ENCODE peak calls at places on chromosomes 16 and 17, in six cellular contexts. One of them, this sample, is unnamed.

GRCh38 chr16:80045944-80046660 is 445.6 kb upstream of the MAF start:
- DNase-seq in ovary: no peak
- DNase-seq in GM12878: no peak
- DNase-seq in stomach: no peak
- DNase-seq in H1: no peak
- DNase-seq in A549: no peak
- DNase-seq in this sample: no peak

GRCh38 chr17:79201536-79202227 is 127.1 kb downstream of the ENGASE start:
- DNase-seq in H1: no peak
- DNase-seq in A549: peak; percentile 22
- DNase-seq in stomach: no peak
- DNase-seq in GM12878: no peak
- DNase-seq in ovary: no peak
- DNase-seq in this sample: no peak

GRCh38 chr16:81923296-81923695 is 88.0 kb downstream of the SDR42E1 start:
- DNase-seq in GM12878: no peak
- DNase-seq in A549: no peak
- DNase-seq in ovary: no peak
- DNase-seq in H1: no peak
- DNase-seq in stomach: no peak
- DNase-seq in this sample: no peak

GRCh38 chr17:64081802-64082799 is 47.8 kb downstream of the ERN1 start:
- DNase-seq in H1: no peak
- DNase-seq in ovary: no peak
- DNase-seq in A549: peak; percentile 93
- DNase-seq in GM12878: peak; percentile 72
- DNase-seq in stomach: no peak
- DNase-seq in this sample: peak; percentile 48

GRCh38 chr16:67562526-67562917 is at the start of gene CTCF:
- DNase-seq in ovary: peak; percentile 83
- DNase-seq in H1: no peak
- DNase-seq in A549: peak; percentile 84
- DNase-seq in GM12878: no peak
- DNase-seq in stomach: peak; percentile 85
- DNase-seq in this sample: peak; percentile 96

GRCh38 chr17:1710807-1711553 is 803 bp upstream of the TLCD2 start:
- DNase-seq in ovary: no peak
- DNase-seq in stomach: no peak
- DNase-seq in A549: peak; percentile 45
- DNase-seq in GM12878: no peak
- DNase-seq in H1: peak; percentile 61
- DNase-seq in this sample: no peak

GRCh38 chr17:81713556-81714411 is 1.7 kb downstream of the SLC25A10 start:
- DNase-seq in GM12878: no peak
- DNase-seq in H1: no peak
- DNase-seq in ovary: no peak
- DNase-seq in A549: no peak
- DNase-seq in stomach: peak; percentile 74
- DNase-seq in this sample: no peak

GRCh38 chr17:15742051-15742795 is 10.1 kb downstream of the TBC1D26 start:
- DNase-seq in ovary: no peak
- DNase-seq in A549: no peak
- DNase-seq in GM12878: no peak
- DNase-seq in H1: no peak
- DNase-seq in stomach: no peak
- DNase-seq in this sample: peak; percentile 51

GRCh38 chr16:84029297-84030096 is 13.1 kb downstream of the SLC38A8 start:
- DNase-seq in A549: no peak
- DNase-seq in H1: no peak
- DNase-seq in ovary: no peak
- DNase-seq in GM12878: no peak
- DNase-seq in stomach: no peak
- DNase-seq in this sample: no peak

GRCh38 chr17:41326173-41327145 is 10.9 kb upstream of the KRTAP17-1 start:
- DNase-seq in A549: no peak
- DNase-seq in GM12878: no peak
- DNase-seq in H1: no peak
- DNase-seq in stomach: no peak
- DNase-seq in ovary: no peak
- DNase-seq in this sample: no peak

GRCh38 chr16:8588703-8589292 is 1.5 kb downstream of the TMEM114 start:
- DNase-seq in GM12878: no peak
- DNase-seq in A549: no peak
- DNase-seq in H1: peak; percentile 61
- DNase-seq in ovary: no peak
- DNase-seq in stomach: no peak
- DNase-seq in this sample: peak; percentile 38

GRCh38 chr16:30179195-30179594 is 4.2 kb upstream of the CORO1A start:
- DNase-seq in A549: no peak
- DNase-seq in ovary: no peak
- DNase-seq in H1: no peak
- DNase-seq in GM12878: no peak
- DNase-seq in stomach: no peak
- DNase-seq in this sample: no peak

GRCh38 chr16:89120281-89120680 is 26.6 kb downstream of the ACSF3 start:
- DNase-seq in GM12878: no peak
- DNase-seq in stomach: no peak
- DNase-seq in ovary: no peak
- DNase-seq in A549: no peak
- DNase-seq in H1: no peak
- DNase-seq in this sample: peak; percentile 74

GRCh38 chr16:19696312-19696711 is 21.7 kb downstream of the KNOP1 start:
- DNase-seq in ovary: peak; percentile 87
- DNase-seq in A549: peak; percentile 82
- DNase-seq in GM12878: no peak
- DNase-seq in H1: no peak
- DNase-seq in stomach: peak; percentile 86
- DNase-seq in this sample: peak; percentile 76

GRCh38 chr16:73483934-73484712 is 436.2 kb upstream of the ZFHX3 start:
- DNase-seq in GM12878: no peak
- DNase-seq in ovary: no peak
- DNase-seq in stomach: no peak
- DNase-seq in A549: no peak
- DNase-seq in H1: peak; percentile 48
- DNase-seq in this sample: no peak

GRCh38 chr17:50285941-50286340 is 11.7 kb downstream of the TMEM92 start:
- DNase-seq in GM12878: no peak
- DNase-seq in stomach: no peak
- DNase-seq in ovary: no peak
- DNase-seq in H1: no peak
- DNase-seq in A549: no peak
- DNase-seq in this sample: no peak

GRCh38 chr17:16262201-16262600 is 45.2 kb downstream of the PIGL start:
- DNase-seq in ovary: no peak
- DNase-seq in H1: no peak
- DNase-seq in stomach: no peak
- DNase-seq in GM12878: no peak
- DNase-seq in A549: no peak
- DNase-seq in this sample: no peak

GRCh38 chr16:2954228-2954627 is 9.8 kb upstream of the KREMEN2 start:
- DNase-seq in A549: no peak
- DNase-seq in ovary: no peak
- DNase-seq in H1: no peak
- DNase-seq in GM12878: no peak
- DNase-seq in stomach: no peak
- DNase-seq in this sample: no peak

GRCh38 chr17:65017375-65017774 is 39.2 kb downstream of the GNA13 start:
- DNase-seq in stomach: no peak
- DNase-seq in GM12878: no peak
- DNase-seq in ovary: peak; percentile 33
- DNase-seq in A549: no peak
- DNase-seq in H1: peak; percentile 46
- DNase-seq in this sample: no peak

GRCh38 chr17:41730479-41730878 is 4.0 kb downstream of the HAP1 start:
- DNase-seq in ovary: no peak
- DNase-seq in stomach: no peak
- DNase-seq in GM12878: no peak
- DNase-seq in H1: no peak
- DNase-seq in A549: no peak
- DNase-seq in this sample: no peak

DNA sequence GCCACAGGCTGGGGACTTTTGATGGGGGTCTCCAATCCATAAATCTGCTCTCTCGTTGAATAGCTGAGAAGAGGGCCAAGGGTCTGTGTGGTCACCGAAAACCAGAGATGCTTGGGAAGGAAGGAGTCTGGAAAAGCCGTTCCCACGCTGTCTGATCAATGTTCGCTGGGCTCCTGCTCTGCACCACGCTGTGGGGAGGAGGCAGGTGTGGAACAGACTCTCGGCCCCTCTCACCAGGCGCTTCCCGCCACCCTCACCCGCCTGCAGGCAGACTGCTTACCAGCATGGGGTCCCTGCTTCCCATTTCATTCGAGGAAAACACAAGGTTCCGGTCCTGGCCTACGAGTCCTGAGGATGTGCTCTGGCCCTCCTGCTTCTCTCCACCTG is 702 bp upstream of the ALDH3A1 start:
- DNase-seq in ovary: no peak
- DNase-seq in H1: no peak
- DNase-seq in A549: peak; percentile 63
- DNase-seq in stomach: no peak
- DNase-seq in GM12878: no peak
- DNase-seq in this sample: no peak
- TF ChIP-seq EP300 in ovary: no peak
- TF ChIP-seq EP300 in H1: no peak
- TF ChIP-seq EP300 in A549: no peak
- TF ChIP-seq EP300 in stomach: no peak
- TF ChIP-seq EP300 in GM12878: no peak
- TF ChIP-seq EP300 in this sample: no peak

DNA sequence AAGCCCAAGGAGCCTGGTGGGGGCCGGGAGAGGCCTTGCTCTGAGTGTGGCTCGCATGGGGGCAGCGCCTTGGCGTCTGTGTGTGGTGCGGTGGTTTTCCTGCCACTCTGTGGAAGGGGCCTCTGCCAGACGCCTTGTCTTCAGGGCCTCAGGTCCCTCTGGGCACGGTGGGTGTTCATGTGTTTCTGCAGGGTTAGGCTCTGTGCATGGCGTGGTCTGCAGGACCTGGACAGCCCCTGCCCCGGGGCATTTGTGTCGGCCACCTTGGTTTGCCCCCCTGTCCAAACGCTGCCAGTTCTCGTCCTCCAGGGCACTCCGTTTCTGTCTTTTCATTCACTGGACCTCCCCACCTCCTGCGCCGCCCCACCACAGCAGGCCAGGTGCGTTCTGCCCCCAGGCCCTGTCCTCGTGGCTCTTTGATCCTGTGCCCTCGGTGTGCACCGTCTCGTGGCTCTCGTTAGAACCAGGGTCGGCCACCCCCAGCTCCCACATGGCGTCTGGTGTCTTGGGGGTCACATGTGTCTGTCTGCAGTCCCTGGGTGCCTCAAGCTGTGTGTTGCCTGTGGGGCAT is 43.7 kb upstream of the ZNF750 start:
- DNase-seq in A549: no peak
- DNase-seq in H1: no peak
- DNase-seq in ovary: no peak
- DNase-seq in stomach: no peak
- DNase-seq in GM12878: no peak
- DNase-seq in this sample: no peak
- H3K27ac ChIP-seq in A549: no peak overlapping the region
- H3K27ac ChIP-seq in H1: no peak overlapping the region
- H3K27ac ChIP-seq in ovary: no peak overlapping the region
- H3K27ac ChIP-seq in stomach: peak overlapping the region; percentile 91
- H3K27ac ChIP-seq in GM12878: no peak overlapping the region
- H3K27ac ChIP-seq in this sample: peak overlapping the region; percentile 89

DNA sequence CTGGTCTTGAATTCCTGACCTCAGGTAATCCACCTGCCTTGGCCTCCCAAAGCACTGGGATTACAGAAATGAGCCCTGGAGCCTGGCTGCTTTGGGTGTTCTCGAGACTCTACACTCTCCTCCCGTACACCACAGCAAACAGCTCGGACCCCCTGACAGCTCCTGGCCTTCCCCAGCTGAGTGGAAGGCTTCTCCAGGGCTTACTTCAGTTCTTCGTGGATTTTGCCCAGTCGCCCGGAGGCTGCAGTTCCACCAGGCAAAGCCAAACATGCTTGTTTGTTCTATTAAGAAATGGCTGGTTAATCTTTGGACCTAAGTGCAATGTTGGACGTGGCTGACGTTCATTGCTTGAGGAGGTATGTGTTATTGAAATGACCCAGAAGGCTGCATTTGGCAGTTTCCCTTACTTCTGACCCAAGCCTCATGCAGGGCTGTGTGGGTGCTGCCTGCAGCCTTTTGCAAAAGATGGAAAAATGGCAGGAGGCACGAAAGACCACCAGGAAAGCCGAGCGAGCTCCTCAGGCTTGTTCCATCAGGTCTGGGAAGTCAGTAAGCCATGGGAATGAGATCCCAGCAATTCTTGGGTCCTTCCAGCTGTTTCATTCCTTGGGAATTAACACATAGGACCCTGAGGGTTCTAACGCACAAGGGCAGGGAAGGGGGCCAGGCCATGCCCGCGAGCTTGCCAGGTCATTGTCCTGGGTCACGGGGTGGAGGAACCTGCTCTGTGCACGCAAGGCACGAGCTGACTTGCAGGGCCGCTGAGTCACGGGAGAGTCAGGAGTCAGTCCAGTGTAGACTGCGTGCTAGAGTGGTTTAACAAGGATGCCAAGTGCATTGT is 23.9 kb upstream of the KLHDC4 start:
- DNase-seq in GM12878: no peak
- DNase-seq in H1: no peak
- DNase-seq in stomach: peak; percentile 60
- DNase-seq in ovary: no peak
- DNase-seq in A549: peak; percentile 100
- DNase-seq in this sample: no peak
- TF ChIP-seq EP300 in GM12878: no peak
- TF ChIP-seq EP300 in H1: no peak
- TF ChIP-seq EP300 in stomach: peak; percentile 75
- TF ChIP-seq EP300 in ovary: no peak
- TF ChIP-seq EP300 in A549: peak; percentile 98
- TF ChIP-seq EP300 in this sample: no peak

GRCh38 chr17:44804301-44805061 is 25.6 kb downstream of the GJC1 start:
- DNase-seq in stomach: no peak
- DNase-seq in ovary: no peak
- DNase-seq in GM12878: no peak
- DNase-seq in A549: no peak
- DNase-seq in H1: no peak
- DNase-seq in this sample: no peak

GRCh38 chr17:44807817-44808155 is 22.3 kb downstream of the GJC1 start:
- DNase-seq in GM12878: no peak
- DNase-seq in ovary: no peak
- DNase-seq in A549: no peak
- DNase-seq in stomach: no peak
- DNase-seq in H1: no peak
- DNase-seq in this sample: no peak

GRCh38 chr17:44807093-44807816 is 22.8 kb downstream of the GJC1 start:
- DNase-seq in stomach: no peak
- DNase-seq in A549: no peak
- DNase-seq in GM12878: no peak
- DNase-seq in H1: no peak
- DNase-seq in ovary: no peak
- DNase-seq in this sample: no peak

GRCh38 chr17:44808156-44808555 is 21.9 kb downstream of the GJC1 start:
- DNase-seq in stomach: no peak
- DNase-seq in H1: no peak
- DNase-seq in A549: no peak
- DNase-seq in ovary: no peak
- DNase-seq in GM12878: no peak
- DNase-seq in this sample: no peak
- H3K27ac ChIP-seq in stomach: no peak overlapping the region
- H3K27ac ChIP-seq in H1: no peak overlapping the region
- H3K27ac ChIP-seq in A549: no peak overlapping the region
- H3K27ac ChIP-seq in ovary: no peak overlapping the region
- H3K27ac ChIP-seq in GM12878: no peak overlapping the region
- H3K27ac ChIP-seq in this sample: no peak overlapping the region

GRCh38 chr16:57447142-57447962 is at the start of the genes CIAPIN1 and COQ9:
- DNase-seq in H1: peak; percentile 90
- DNase-seq in ovary: peak; percentile 95
- DNase-seq in stomach: peak; percentile 97
- DNase-seq in GM12878: peak; percentile 74
- DNase-seq in A549: peak; percentile 93
- DNase-seq in this sample: peak; percentile 96
- TF ChIP-seq EP300 in H1: no peak
- TF ChIP-seq EP300 in ovary: no peak
- TF ChIP-seq EP300 in stomach: no peak
- TF ChIP-seq EP300 in GM12878: no peak
- TF ChIP-seq EP300 in A549: no peak
- TF ChIP-seq EP300 in this sample: no peak